ENCODE peak calls at places on chromosomes 16 and 17, in nine cellular contexts. One of them, this sample, is unnamed.
A peak's percentile ranks its signal among the peaks of the same experiment; 100 is the strongest.

GRCh38 chr16:578870-579405 is 9.2 kb downstream of the PIGQ start:
- DNase-seq in amygdala: no peak
- DNase-seq in caudate nucleus: no peak
- DNase-seq in Kasumi-1: peak; percentile 43
- DNase-seq in NCI-H524 treated with DMSO at 0.1 percent for 48 hours: no peak
- DNase-seq in activated T-helper 1 cell treated with anti-CD3 and anti-CD28 coated beads, Interleukin-2, amount 50 U/mL, for 16 hours: peak; percentile 32
- DNase-seq in lower leg skin: no peak
- DNase-seq in lung microvascular endothelial cell: peak; percentile 85
- DNase-seq in effector memory CD8-positive, alpha-beta T cell: peak; percentile 37
- DNase-seq in this sample: peak; percentile 62

GRCh38 chr16:89829630-89830437 is 1.6 kb downstream of the SPIRE2 start:
- DNase-seq in NCI-H524 treated with DMSO at 0.1 percent for 48 hours: no peak
- DNase-seq in lung microvascular endothelial cell: no peak
- DNase-seq in effector memory CD8-positive, alpha-beta T cell: no peak
- DNase-seq in Kasumi-1: no peak
- DNase-seq in lower leg skin: no peak
- DNase-seq in activated T-helper 1 cell treated with anti-CD3 and anti-CD28 coated beads, Interleukin-2, amount 50 U/mL, for 16 hours: no peak
- DNase-seq in amygdala: no peak
- DNase-seq in caudate nucleus: no peak
- DNase-seq in this sample: no peak

GRCh38 chr17:17089796-17090641 is 47.8 kb downstream of the MPRIP start:
- DNase-seq in Kasumi-1: no peak
- DNase-seq in effector memory CD8-positive, alpha-beta T cell: no peak
- DNase-seq in activated T-helper 1 cell treated with anti-CD3 and anti-CD28 coated beads, Interleukin-2, amount 50 U/mL, for 16 hours: no peak
- DNase-seq in caudate nucleus: no peak
- DNase-seq in lower leg skin: no peak
- DNase-seq in lung microvascular endothelial cell: no peak
- DNase-seq in NCI-H524 treated with DMSO at 0.1 percent for 48 hours: no peak
- DNase-seq in amygdala: no peak
- DNase-seq in this sample: no peak

GRCh38 chr17:19327039-19327776 is 35.3 kb downstream of the B9D1 start:
- DNase-seq in activated T-helper 1 cell treated with anti-CD3 and anti-CD28 coated beads, Interleukin-2, amount 50 U/mL, for 16 hours: no peak
- DNase-seq in effector memory CD8-positive, alpha-beta T cell: no peak
- DNase-seq in Kasumi-1: no peak
- DNase-seq in lower leg skin: no peak
- DNase-seq in lung microvascular endothelial cell: no peak
- DNase-seq in caudate nucleus: no peak
- DNase-seq in amygdala: no peak
- DNase-seq in NCI-H524 treated with DMSO at 0.1 percent for 48 hours: no peak
- DNase-seq in this sample: no peak

GRCh38 chr17:62188713-62189112 is 123.6 kb upstream of the MED13 start:
- DNase-seq in lung microvascular endothelial cell: no peak
- DNase-seq in activated T-helper 1 cell treated with anti-CD3 and anti-CD28 coated beads, Interleukin-2, amount 50 U/mL, for 16 hours: no peak
- DNase-seq in Kasumi-1: no peak
- DNase-seq in caudate nucleus: no peak
- DNase-seq in amygdala: no peak
- DNase-seq in NCI-H524 treated with DMSO at 0.1 percent for 48 hours: peak; percentile 80
- DNase-seq in lower leg skin: no peak
- DNase-seq in effector memory CD8-positive, alpha-beta T cell: no peak
- DNase-seq in this sample: no peak

GRCh38 chr17:17411692-17412091 is 65.1 kb upstream of the MED9 start:
- DNase-seq in amygdala: no peak
- DNase-seq in lung microvascular endothelial cell: no peak
- DNase-seq in caudate nucleus: no peak
- DNase-seq in Kasumi-1: no peak
- DNase-seq in lower leg skin: no peak
- DNase-seq in activated T-helper 1 cell treated with anti-CD3 and anti-CD28 coated beads, Interleukin-2, amount 50 U/mL, for 16 hours: no peak
- DNase-seq in NCI-H524 treated with DMSO at 0.1 percent for 48 hours: no peak
- DNase-seq in effector memory CD8-positive, alpha-beta T cell: no peak
- DNase-seq in this sample: no peak

GRCh38 chr17:55177159-55177913 is 87.4 kb upstream of the HLF start:
- DNase-seq in lower leg skin: no peak
- DNase-seq in activated T-helper 1 cell treated with anti-CD3 and anti-CD28 coated beads, Interleukin-2, amount 50 U/mL, for 16 hours: no peak
- DNase-seq in Kasumi-1: no peak
- DNase-seq in effector memory CD8-positive, alpha-beta T cell: no peak
- DNase-seq in lung microvascular endothelial cell: peak; percentile 43
- DNase-seq in amygdala: no peak
- DNase-seq in NCI-H524 treated with DMSO at 0.1 percent for 48 hours: no peak
- DNase-seq in caudate nucleus: no peak
- DNase-seq in this sample: no peak

GRCh38 chr17:75832164-75832651 is 12.0 kb downstream of the UNC13D start:
- DNase-seq in lower leg skin: peak; percentile 60
- DNase-seq in lung microvascular endothelial cell: peak; percentile 76
- DNase-seq in caudate nucleus: no peak
- DNase-seq in activated T-helper 1 cell treated with anti-CD3 and anti-CD28 coated beads, Interleukin-2, amount 50 U/mL, for 16 hours: no peak
- DNase-seq in effector memory CD8-positive, alpha-beta T cell: peak; percentile 64
- DNase-seq in NCI-H524 treated with DMSO at 0.1 percent for 48 hours: no peak
- DNase-seq in amygdala: no peak
- DNase-seq in Kasumi-1: peak; percentile 91
- DNase-seq in this sample: no peak

GRCh38 chr16:58013201-58013956 is 12.2 kb downstream of the USB1 start:
- DNase-seq in Kasumi-1: no peak
- DNase-seq in effector memory CD8-positive, alpha-beta T cell: no peak
- DNase-seq in lung microvascular endothelial cell: no peak
- DNase-seq in caudate nucleus: no peak
- DNase-seq in activated T-helper 1 cell treated with anti-CD3 and anti-CD28 coated beads, Interleukin-2, amount 50 U/mL, for 16 hours: no peak
- DNase-seq in NCI-H524 treated with DMSO at 0.1 percent for 48 hours: no peak
- DNase-seq in lower leg skin: no peak
- DNase-seq in amygdala: no peak
- DNase-seq in this sample: no peak

GRCh38 chr16:8510160-8510559 is 80.2 kb downstream of the TMEM114 start:
- DNase-seq in lower leg skin: no peak
- DNase-seq in lung microvascular endothelial cell: no peak
- DNase-seq in activated T-helper 1 cell treated with anti-CD3 and anti-CD28 coated beads, Interleukin-2, amount 50 U/mL, for 16 hours: no peak
- DNase-seq in effector memory CD8-positive, alpha-beta T cell: no peak
- DNase-seq in NCI-H524 treated with DMSO at 0.1 percent for 48 hours: no peak
- DNase-seq in amygdala: no peak
- DNase-seq in Kasumi-1: no peak
- DNase-seq in caudate nucleus: no peak
- DNase-seq in this sample: no peak

GRCh38 chr16:81889896-81890634 is 111.0 kb downstream of the PLCG2 start:
- DNase-seq in caudate nucleus: no peak
- DNase-seq in effector memory CD8-positive, alpha-beta T cell: peak; percentile 46
- DNase-seq in Kasumi-1: peak; percentile 70
- DNase-seq in activated T-helper 1 cell treated with anti-CD3 and anti-CD28 coated beads, Interleukin-2, amount 50 U/mL, for 16 hours: peak; percentile 9
- DNase-seq in lung microvascular endothelial cell: peak; percentile 85
- DNase-seq in lower leg skin: peak; percentile 54
- DNase-seq in amygdala: peak; percentile 19
- DNase-seq in NCI-H524 treated with DMSO at 0.1 percent for 48 hours: no peak
- DNase-seq in this sample: peak; percentile 38

GRCh38 chr16:87703071-87703470 is 62.7 kb downstream of the KLHDC4 start:
- DNase-seq in amygdala: no peak
- DNase-seq in caudate nucleus: no peak
- DNase-seq in Kasumi-1: no peak
- DNase-seq in effector memory CD8-positive, alpha-beta T cell: no peak
- DNase-seq in lung microvascular endothelial cell: peak; percentile 22
- DNase-seq in NCI-H524 treated with DMSO at 0.1 percent for 48 hours: no peak
- DNase-seq in activated T-helper 1 cell treated with anti-CD3 and anti-CD28 coated beads, Interleukin-2, amount 50 U/mL, for 16 hours: no peak
- DNase-seq in lower leg skin: no peak
- DNase-seq in this sample: no peak

GRCh38 chr16:73285336-73285735 is 237.4 kb upstream of the ZFHX3 start:
- DNase-seq in NCI-H524 treated with DMSO at 0.1 percent for 48 hours: peak; percentile 44
- DNase-seq in activated T-helper 1 cell treated with anti-CD3 and anti-CD28 coated beads, Interleukin-2, amount 50 U/mL, for 16 hours: no peak
- DNase-seq in Kasumi-1: no peak
- DNase-seq in lung microvascular endothelial cell: no peak
- DNase-seq in lower leg skin: no peak
- DNase-seq in caudate nucleus: no peak
- DNase-seq in amygdala: no peak
- DNase-seq in effector memory CD8-positive, alpha-beta T cell: no peak
- DNase-seq in this sample: no peak

GRCh38 chr16:82980810-82981209 is 354.0 kb downstream of the CDH13 start:
- DNase-seq in NCI-H524 treated with DMSO at 0.1 percent for 48 hours: no peak
- DNase-seq in lung microvascular endothelial cell: peak; percentile 16
- DNase-seq in lower leg skin: no peak
- DNase-seq in activated T-helper 1 cell treated with anti-CD3 and anti-CD28 coated beads, Interleukin-2, amount 50 U/mL, for 16 hours: no peak
- DNase-seq in Kasumi-1: no peak
- DNase-seq in effector memory CD8-positive, alpha-beta T cell: no peak
- DNase-seq in amygdala: no peak
- DNase-seq in caudate nucleus: no peak
- DNase-seq in this sample: no peak

GRCh38 chr16:53056528-53056881 is 1.7 kb downstream of the CHD9 start:
- DNase-seq in activated T-helper 1 cell treated with anti-CD3 and anti-CD28 coated beads, Interleukin-2, amount 50 U/mL, for 16 hours: no peak
- DNase-seq in NCI-H524 treated with DMSO at 0.1 percent for 48 hours: no peak
- DNase-seq in Kasumi-1: no peak
- DNase-seq in effector memory CD8-positive, alpha-beta T cell: no peak
- DNase-seq in lower leg skin: no peak
- DNase-seq in amygdala: no peak
- DNase-seq in caudate nucleus: no peak
- DNase-seq in lung microvascular endothelial cell: peak; percentile 73
- DNase-seq in this sample: no peak

GRCh38 chr16:66713076-66713475 is 16.5 kb upstream of the CMTM4 start:
- DNase-seq in NCI-H524 treated with DMSO at 0.1 percent for 48 hours: no peak
- DNase-seq in lower leg skin: no peak
- DNase-seq in Kasumi-1: no peak
- DNase-seq in effector memory CD8-positive, alpha-beta T cell: no peak
- DNase-seq in lung microvascular endothelial cell: no peak
- DNase-seq in activated T-helper 1 cell treated with anti-CD3 and anti-CD28 coated beads, Interleukin-2, amount 50 U/mL, for 16 hours: no peak
- DNase-seq in caudate nucleus: no peak
- DNase-seq in amygdala: peak; percentile 29
- DNase-seq in this sample: no peak

GRCh38 chr16:740459-740763 is 386 bp downstream of the CIAO3 start:
- DNase-seq in Kasumi-1: no peak
- DNase-seq in lower leg skin: no peak
- DNase-seq in NCI-H524 treated with DMSO at 0.1 percent for 48 hours: no peak
- DNase-seq in caudate nucleus: no peak
- DNase-seq in amygdala: no peak
- DNase-seq in activated T-helper 1 cell treated with anti-CD3 and anti-CD28 coated beads, Interleukin-2, amount 50 U/mL, for 16 hours: no peak
- DNase-seq in effector memory CD8-positive, alpha-beta T cell: no peak
- DNase-seq in lung microvascular endothelial cell: no peak
- DNase-seq in this sample: no peak

GRCh38 chr17:45782889-45783592 is 1.1 kb upstream of the CRHR1 start:
- DNase-seq in activated T-helper 1 cell treated with anti-CD3 and anti-CD28 coated beads, Interleukin-2, amount 50 U/mL, for 16 hours: no peak
- DNase-seq in lung microvascular endothelial cell: peak; percentile 41
- DNase-seq in caudate nucleus: no peak
- DNase-seq in amygdala: no peak
- DNase-seq in NCI-H524 treated with DMSO at 0.1 percent for 48 hours: no peak
- DNase-seq in lower leg skin: no peak
- DNase-seq in Kasumi-1: no peak
- DNase-seq in effector memory CD8-positive, alpha-beta T cell: peak; percentile 12
- DNase-seq in this sample: no peak

GRCh38 chr16:85415196-85415988 is 197.7 kb upstream of the GSE1 start:
- DNase-seq in activated T-helper 1 cell treated with anti-CD3 and anti-CD28 coated beads, Interleukin-2, amount 50 U/mL, for 16 hours: no peak
- DNase-seq in lung microvascular endothelial cell: no peak
- DNase-seq in NCI-H524 treated with DMSO at 0.1 percent for 48 hours: peak; percentile 44
- DNase-seq in effector memory CD8-positive, alpha-beta T cell: no peak
- DNase-seq in caudate nucleus: no peak
- DNase-seq in lower leg skin: no peak
- DNase-seq in amygdala: no peak
- DNase-seq in Kasumi-1: no peak
- DNase-seq in this sample: no peak

GRCh38 chr17:77353684-77354419 is 213.1 kb downstream of the SEC14L1 start:
- DNase-seq in NCI-H524 treated with DMSO at 0.1 percent for 48 hours: no peak
- DNase-seq in amygdala: no peak
- DNase-seq in activated T-helper 1 cell treated with anti-CD3 and anti-CD28 coated beads, Interleukin-2, amount 50 U/mL, for 16 hours: no peak
- DNase-seq in lower leg skin: no peak
- DNase-seq in caudate nucleus: no peak
- DNase-seq in lung microvascular endothelial cell: no peak
- DNase-seq in Kasumi-1: no peak
- DNase-seq in effector memory CD8-positive, alpha-beta T cell: no peak
- DNase-seq in this sample: no peak

GRCh38 chr17:59533694-59534093 is 31.7 kb upstream of the DHX40 start:
- DNase-seq in NCI-H524 treated with DMSO at 0.1 percent for 48 hours: no peak
- DNase-seq in amygdala: no peak
- DNase-seq in lung microvascular endothelial cell: no peak
- DNase-seq in lower leg skin: no peak
- DNase-seq in Kasumi-1: peak; percentile 63
- DNase-seq in caudate nucleus: no peak
- DNase-seq in activated T-helper 1 cell treated with anti-CD3 and anti-CD28 coated beads, Interleukin-2, amount 50 U/mL, for 16 hours: no peak
- DNase-seq in effector memory CD8-positive, alpha-beta T cell: no peak
- DNase-seq in this sample: no peak

GRCh38 chr17:27471321-27472269 is 15.3 kb downstream of the KSR1 start:
- DNase-seq in amygdala: no peak
- DNase-seq in caudate nucleus: peak; percentile 33
- DNase-seq in Kasumi-1: no peak
- DNase-seq in effector memory CD8-positive, alpha-beta T cell: peak; percentile 37
- DNase-seq in lower leg skin: no peak
- DNase-seq in NCI-H524 treated with DMSO at 0.1 percent for 48 hours: no peak
- DNase-seq in lung microvascular endothelial cell: no peak
- DNase-seq in activated T-helper 1 cell treated with anti-CD3 and anti-CD28 coated beads, Interleukin-2, amount 50 U/mL, for 16 hours: no peak
- DNase-seq in this sample: no peak

GRCh38 chr17:82592751-82593589 is 55.3 kb downstream of the WDR45B start:
- DNase-seq in effector memory CD8-positive, alpha-beta T cell: peak; percentile 62
- DNase-seq in amygdala: peak; percentile 82
- DNase-seq in NCI-H524 treated with DMSO at 0.1 percent for 48 hours: no peak
- DNase-seq in lower leg skin: peak; percentile 81
- DNase-seq in caudate nucleus: peak; percentile 68
- DNase-seq in Kasumi-1: peak; percentile 96
- DNase-seq in lung microvascular endothelial cell: peak; percentile 70
- DNase-seq in activated T-helper 1 cell treated with anti-CD3 and anti-CD28 coated beads, Interleukin-2, amount 50 U/mL, for 16 hours: peak; percentile 13
- DNase-seq in this sample: peak; percentile 71

GRCh38 chr17:21029032-21029431 is 13.8 kb downstream of the USP22 start:
- DNase-seq in NCI-H524 treated with DMSO at 0.1 percent for 48 hours: no peak
- DNase-seq in lower leg skin: peak; percentile 63
- DNase-seq in Kasumi-1: no peak
- DNase-seq in effector memory CD8-positive, alpha-beta T cell: no peak
- DNase-seq in amygdala: no peak
- DNase-seq in lung microvascular endothelial cell: peak; percentile 53
- DNase-seq in activated T-helper 1 cell treated with anti-CD3 and anti-CD28 coated beads, Interleukin-2, amount 50 U/mL, for 16 hours: no peak
- DNase-seq in caudate nucleus: no peak
- DNase-seq in this sample: peak; percentile 72

GRCh38 chr17:27384261-27384701 is 72.0 kb upstream of the KSR1 start:
- DNase-seq in lower leg skin: no peak
- DNase-seq in amygdala: peak; percentile 60
- DNase-seq in lung microvascular endothelial cell: peak; percentile 86
- DNase-seq in caudate nucleus: peak; percentile 17
- DNase-seq in Kasumi-1: no peak
- DNase-seq in NCI-H524 treated with DMSO at 0.1 percent for 48 hours: no peak
- DNase-seq in activated T-helper 1 cell treated with anti-CD3 and anti-CD28 coated beads, Interleukin-2, amount 50 U/mL, for 16 hours: no peak
- DNase-seq in effector memory CD8-positive, alpha-beta T cell: no peak
- DNase-seq in this sample: peak; percentile 71

GRCh38 chr17:76726766-76727718 is at the start of gene METTL23:
- DNase-seq in NCI-H524 treated with DMSO at 0.1 percent for 48 hours: no peak
- DNase-seq in amygdala: peak; percentile 85
- DNase-seq in Kasumi-1: peak; percentile 60
- DNase-seq in activated T-helper 1 cell treated with anti-CD3 and anti-CD28 coated beads, Interleukin-2, amount 50 U/mL, for 16 hours: peak; percentile 62
- DNase-seq in caudate nucleus: peak; percentile 66
- DNase-seq in lower leg skin: peak; percentile 86
- DNase-seq in lung microvascular endothelial cell: peak; percentile 92
- DNase-seq in effector memory CD8-positive, alpha-beta T cell: peak; percentile 90
- DNase-seq in this sample: peak; percentile 91

GRCh38 chr17:72699566-72699965 is 392.9 kb downstream of the SLC39A11 start:
- DNase-seq in effector memory CD8-positive, alpha-beta T cell: no peak
- DNase-seq in activated T-helper 1 cell treated with anti-CD3 and anti-CD28 coated beads, Interleukin-2, amount 50 U/mL, for 16 hours: no peak
- DNase-seq in caudate nucleus: no peak
- DNase-seq in amygdala: peak; percentile 41
- DNase-seq in lung microvascular endothelial cell: no peak
- DNase-seq in NCI-H524 treated with DMSO at 0.1 percent for 48 hours: no peak
- DNase-seq in lower leg skin: peak; percentile 59
- DNase-seq in Kasumi-1: no peak
- DNase-seq in this sample: no peak

GRCh38 chr16:9102379-9102778 is 10.9 kb downstream of the HAPSTR1 start:
- DNase-seq in lung microvascular endothelial cell: no peak
- DNase-seq in caudate nucleus: no peak
- DNase-seq in activated T-helper 1 cell treated with anti-CD3 and anti-CD28 coated beads, Interleukin-2, amount 50 U/mL, for 16 hours: no peak
- DNase-seq in effector memory CD8-positive, alpha-beta T cell: no peak
- DNase-seq in lower leg skin: no peak
- DNase-seq in NCI-H524 treated with DMSO at 0.1 percent for 48 hours: no peak
- DNase-seq in amygdala: no peak
- DNase-seq in Kasumi-1: peak; percentile 16
- DNase-seq in this sample: no peak

GRCh38 chr17:80783971-80784370 is 207.7 kb upstream of the CHMP6 start:
- DNase-seq in NCI-H524 treated with DMSO at 0.1 percent for 48 hours: no peak
- DNase-seq in caudate nucleus: no peak
- DNase-seq in Kasumi-1: no peak
- DNase-seq in lower leg skin: no peak
- DNase-seq in effector memory CD8-positive, alpha-beta T cell: no peak
- DNase-seq in activated T-helper 1 cell treated with anti-CD3 and anti-CD28 coated beads, Interleukin-2, amount 50 U/mL, for 16 hours: no peak
- DNase-seq in amygdala: no peak
- DNase-seq in lung microvascular endothelial cell: no peak
- DNase-seq in this sample: peak; percentile 42

GRCh38 chr17:42677921-42678781 is 1.4 kb upstream of the PLEKHH3 start:
- DNase-seq in lower leg skin: peak; percentile 86
- DNase-seq in amygdala: peak; percentile 81
- DNase-seq in activated T-helper 1 cell treated with anti-CD3 and anti-CD28 coated beads, Interleukin-2, amount 50 U/mL, for 16 hours: peak; percentile 40
- DNase-seq in NCI-H524 treated with DMSO at 0.1 percent for 48 hours: peak; percentile 83
- DNase-seq in Kasumi-1: peak; percentile 84
- DNase-seq in lung microvascular endothelial cell: peak; percentile 86
- DNase-seq in effector memory CD8-positive, alpha-beta T cell: peak; percentile 59
- DNase-seq in caudate nucleus: peak; percentile 78
- DNase-seq in this sample: peak; percentile 96

GRCh38 chr16:57538235-57538711 is 1.9 kb upstream of the CCDC102A start:
- DNase-seq in amygdala: no peak
- DNase-seq in effector memory CD8-positive, alpha-beta T cell: no peak
- DNase-seq in activated T-helper 1 cell treated with anti-CD3 and anti-CD28 coated beads, Interleukin-2, amount 50 U/mL, for 16 hours: no peak
- DNase-seq in lung microvascular endothelial cell: no peak
- DNase-seq in caudate nucleus: no peak
- DNase-seq in lower leg skin: no peak
- DNase-seq in Kasumi-1: no peak
- DNase-seq in NCI-H524 treated with DMSO at 0.1 percent for 48 hours: no peak
- DNase-seq in this sample: no peak